ENCODE peak calls at places on chromosomes 1 and 21, in nine cellular contexts. Q is activated B cell treated with CpG ODN at 0.5 μM for 24 hours; E is AG09319; C is body of pancreas; S is IMR-90; T is neural crest cell; U is HFFc6; D is CD8-positive, alpha-beta memory T cell; Z is kidney glomerular epithelial cell. K is an unnamed sample.

GRCh38 chr1:39675220-39675619 is 3.3 kb upstream of the NT5C1A start:
- DNase-seq in Q (no peak), E (no peak), C (peak), S (no peak), T (no peak), U (no peak), D (no peak), Z (no peak), K (no peak)

GRCh38 chr1:177547200-177547599 is 376.4 kb downstream of the BRINP2 start:
- DNase-seq in Q (no peak), E (no peak), C (no peak), S (no peak), T (no peak), U (no peak), D (no peak), Z (no peak), K (no peak)

GRCh38 chr1:213669512-213669911 is 318.3 kb upstream of the PROX1 start:
- DNase-seq in Q (no peak), E (no peak), C (no peak), S (no peak), T (no peak), U (no peak), D (no peak), Z (no peak), K (no peak)

GRCh38 chr1:219585837-219586465 is 27.0 kb downstream of the ZC3H11B start:
- DNase-seq in Q (no peak), E (no peak), C (no peak), S (no peak), T (no peak), U (no peak), D (no peak), Z (no peak), K (no peak)

GRCh38 chr1:31904339-31905092 is 33.7 kb downstream of the PTP4A2 start:
- DNase-seq in Q (no peak), E (no peak), C (no peak), S (peak), T (no peak), U (no peak), D (no peak), Z (no peak), K (peak)

GRCh38 chr1:181190362-181191035 is 102.0 kb downstream of the IER5 start:
- DNase-seq in Q (no peak), E (no peak), C (peak), S (no peak), T (no peak), U (no peak), D (no peak), Z (no peak), K (no peak)

GRCh38 chr1:97630968-97631367 is 289.9 kb downstream of the DPYD start:
- DNase-seq in Q (no peak), E (no peak), C (no peak), S (no peak), T (no peak), U (no peak), D (no peak), Z (no peak), K (no peak)

GRCh38 chr1:27026621-27027574 is 14.2 kb upstream of the TENT5B start:
- DNase-seq in Q (no peak), E (peak), C (no peak), S (peak), T (no peak), U (no peak), D (no peak), Z (no peak), K (no peak)

GRCh38 chr21:44478801-44479167 is 23.5 kb downstream of the LRRC3 start:
- DNase-seq in Q (no peak), E (no peak), C (no peak), S (no peak), T (no peak), U (no peak), D (no peak), Z (no peak), K (no peak)

GRCh38 chr1:78333426-78334012 is 157.3 kb upstream of the PTGFR start:
- DNase-seq in Q (no peak), E (no peak), C (peak), S (peak), T (peak), U (peak), D (no peak), Z (no peak), K (no peak)

GRCh38 chr1:15804060-15804459 is 3.4 kb downstream of the UQCRHL start:
- DNase-seq in Q (no peak), E (no peak), C (no peak), S (no peak), T (no peak), U (no peak), D (no peak), Z (no peak), K (no peak)

GRCh38 chr1:152870831-152871730 is 7.0 kb upstream of the SMCP start:
- DNase-seq in Q (no peak), E (no peak), C (no peak), S (peak), T (no peak), U (peak), D (no peak), Z (peak), K (peak)

GRCh38 chr1:90564164-90564563 is 152.9 kb downstream of the BARHL2 start:
- DNase-seq in Q (no peak), E (no peak), C (no peak), S (no peak), T (no peak), U (no peak), D (no peak), Z (no peak), K (no peak)

GRCh38 chr1:150999051-150999674 is 7.5 kb downstream of the MINDY1 start:
- DNase-seq in Q (no peak), E (no peak), C (no peak), S (peak), T (no peak), U (peak), D (no peak), Z (no peak), K (no peak)

GRCh38 chr1:244048566-244049141 is 2.4 kb upstream of the ZBTB18 start:
- DNase-seq in Q (peak), E (no peak), C (no peak), S (no peak), T (no peak), U (no peak), D (no peak), Z (no peak), K (no peak)

GRCh38 chr1:87149166-87150065 is 179.3 kb upstream of the LMO4 start:
- DNase-seq in Q (no peak), E (no peak), C (no peak), S (peak), T (no peak), U (peak), D (no peak), Z (no peak), K (no peak)

K was measured in CD4-positive, CD25-positive, alpha-beta regulatory T cell.